ENCODE peak calls at places on chromosomes 4 and X, in six cellular contexts. One of them, this sample, is unnamed.

GRCh38 chrX:39777623-39778025 is 320.1 kb downstream of the BCOR start:
- DNase-seq in MM.1S: peak
- DNase-seq in NCI-H1417 treated with DMSO at 0.1 percent for 48 hours: no peak
- DNase-seq in choroid plexus epithelial cell: no peak
- DNase-seq in epithelial cell of esophagus: no peak
- DNase-seq in CD4-positive, alpha-beta T cell: no peak
- DNase-seq in this sample: no peak

GRCh38 chr4:150710770-150711375 is 128.9 kb downstream of the MAB21L2 start:
- DNase-seq in MM.1S: no peak
- DNase-seq in NCI-H1417 treated with DMSO at 0.1 percent for 48 hours: no peak
- DNase-seq in choroid plexus epithelial cell: no peak
- DNase-seq in epithelial cell of esophagus: no peak
- DNase-seq in CD4-positive, alpha-beta T cell: no peak
- DNase-seq in this sample: no peak

GRCh38 chrX:53071604-53072417 is 10.4 kb upstream of the TSPYL2 start:
- DNase-seq in MM.1S: peak
- DNase-seq in NCI-H1417 treated with DMSO at 0.1 percent for 48 hours: peak
- DNase-seq in choroid plexus epithelial cell: peak
- DNase-seq in epithelial cell of esophagus: peak
- DNase-seq in CD4-positive, alpha-beta T cell: peak
- DNase-seq in this sample: peak

GRCh38 chr4:103091601-103092223 is 7.9 kb downstream of the BDH2 start:
- DNase-seq in MM.1S: peak
- DNase-seq in NCI-H1417 treated with DMSO at 0.1 percent for 48 hours: peak
- DNase-seq in choroid plexus epithelial cell: peak
- DNase-seq in epithelial cell of esophagus: peak
- DNase-seq in CD4-positive, alpha-beta T cell: no peak
- DNase-seq in this sample: peak

GRCh38 chrX:144768540-144768939 is 478.8 kb upstream of the SPANXN1 start:
- DNase-seq in MM.1S: peak
- DNase-seq in NCI-H1417 treated with DMSO at 0.1 percent for 48 hours: no peak
- DNase-seq in choroid plexus epithelial cell: no peak
- DNase-seq in epithelial cell of esophagus: no peak
- DNase-seq in CD4-positive, alpha-beta T cell: no peak
- DNase-seq in this sample: no peak

GRCh38 chrX:41116948-41117347 is 31.7 kb downstream of the USP9X start:
- DNase-seq in MM.1S: peak
- DNase-seq in NCI-H1417 treated with DMSO at 0.1 percent for 48 hours: no peak
- DNase-seq in choroid plexus epithelial cell: peak
- DNase-seq in epithelial cell of esophagus: peak
- DNase-seq in CD4-positive, alpha-beta T cell: no peak
- DNase-seq in this sample: no peak

GRCh38 chrX:40175416-40176255 is 77.9 kb upstream of the BCOR start:
- DNase-seq in MM.1S: peak
- DNase-seq in NCI-H1417 treated with DMSO at 0.1 percent for 48 hours: peak
- DNase-seq in choroid plexus epithelial cell: peak
- DNase-seq in epithelial cell of esophagus: peak
- DNase-seq in CD4-positive, alpha-beta T cell: peak
- DNase-seq in this sample: peak

GRCh38 chr4:5865896-5866599 is 26.8 kb downstream of the CRMP1 start:
- DNase-seq in MM.1S: peak
- DNase-seq in NCI-H1417 treated with DMSO at 0.1 percent for 48 hours: no peak
- DNase-seq in choroid plexus epithelial cell: no peak
- DNase-seq in epithelial cell of esophagus: no peak
- DNase-seq in CD4-positive, alpha-beta T cell: no peak
- DNase-seq in this sample: peak

GRCh38 chr4:22238742-22239141 is 277.1 kb downstream of the ADGRA3 start:
- DNase-seq in MM.1S: no peak
- DNase-seq in NCI-H1417 treated with DMSO at 0.1 percent for 48 hours: no peak
- DNase-seq in choroid plexus epithelial cell: no peak
- DNase-seq in epithelial cell of esophagus: peak
- DNase-seq in CD4-positive, alpha-beta T cell: no peak
- DNase-seq in this sample: no peak

GRCh38 chr4:73870778-73871177 is 1.6 kb downstream of the CXCL1 start:
- DNase-seq in MM.1S: no peak
- DNase-seq in NCI-H1417 treated with DMSO at 0.1 percent for 48 hours: no peak
- DNase-seq in choroid plexus epithelial cell: peak
- DNase-seq in epithelial cell of esophagus: peak
- DNase-seq in CD4-positive, alpha-beta T cell: no peak
- DNase-seq in this sample: no peak

GRCh38 chr4:89001647-89002518 is 55.1 kb downstream of the FAM13A start:
- DNase-seq in MM.1S: no peak
- DNase-seq in NCI-H1417 treated with DMSO at 0.1 percent for 48 hours: peak
- DNase-seq in choroid plexus epithelial cell: no peak
- DNase-seq in epithelial cell of esophagus: peak
- DNase-seq in CD4-positive, alpha-beta T cell: no peak
- DNase-seq in this sample: no peak

GRCh38 chr4:175703956-175704600 is 108.0 kb downstream of the GPM6A start:
- DNase-seq in MM.1S: no peak
- DNase-seq in NCI-H1417 treated with DMSO at 0.1 percent for 48 hours: no peak
- DNase-seq in choroid plexus epithelial cell: no peak
- DNase-seq in epithelial cell of esophagus: no peak
- DNase-seq in CD4-positive, alpha-beta T cell: no peak
- DNase-seq in this sample: no peak

GRCh38 chr4:155705664-155706063 is 39.0 kb downstream of the GUCY1A1 start:
- DNase-seq in MM.1S: no peak
- DNase-seq in NCI-H1417 treated with DMSO at 0.1 percent for 48 hours: no peak
- DNase-seq in choroid plexus epithelial cell: peak
- DNase-seq in epithelial cell of esophagus: no peak
- DNase-seq in CD4-positive, alpha-beta T cell: no peak
- DNase-seq in this sample: peak

GRCh38 chr4:1154523-1155182 is 17.7 kb downstream of the SPON2 start:
- DNase-seq in MM.1S: no peak
- DNase-seq in NCI-H1417 treated with DMSO at 0.1 percent for 48 hours: no peak
- DNase-seq in choroid plexus epithelial cell: no peak
- DNase-seq in epithelial cell of esophagus: no peak
- DNase-seq in CD4-positive, alpha-beta T cell: no peak
- DNase-seq in this sample: no peak

GRCh38 chrX:68682790-68683189 is 35.3 kb downstream of the STARD8 start:
- DNase-seq in MM.1S: no peak
- DNase-seq in NCI-H1417 treated with DMSO at 0.1 percent for 48 hours: no peak
- DNase-seq in choroid plexus epithelial cell: no peak
- DNase-seq in epithelial cell of esophagus: no peak
- DNase-seq in CD4-positive, alpha-beta T cell: no peak
- DNase-seq in this sample: no peak

GRCh38 chr4:6471303-6472007 is 959 bp downstream of the PPP2R2C start:
- DNase-seq in MM.1S: no peak
- DNase-seq in NCI-H1417 treated with DMSO at 0.1 percent for 48 hours: no peak
- DNase-seq in choroid plexus epithelial cell: no peak
- DNase-seq in epithelial cell of esophagus: no peak
- DNase-seq in CD4-positive, alpha-beta T cell: no peak
- DNase-seq in this sample: peak

GRCh38 chr4:31189938-31190337 is 469.8 kb downstream of the PCDH7 start:
- DNase-seq in MM.1S: no peak
- DNase-seq in NCI-H1417 treated with DMSO at 0.1 percent for 48 hours: no peak
- DNase-seq in choroid plexus epithelial cell: no peak
- DNase-seq in epithelial cell of esophagus: no peak
- DNase-seq in CD4-positive, alpha-beta T cell: no peak
- DNase-seq in this sample: no peak

GRCh38 chrX:72478853-72479252 is 93.8 kb downstream of the HDAC8 start:
- DNase-seq in MM.1S: no peak
- DNase-seq in NCI-H1417 treated with DMSO at 0.1 percent for 48 hours: no peak
- DNase-seq in choroid plexus epithelial cell: no peak
- DNase-seq in epithelial cell of esophagus: no peak
- DNase-seq in CD4-positive, alpha-beta T cell: no peak
- DNase-seq in this sample: no peak

GRCh38 chr4:19386786-19387185 is 864.9 kb upstream of the SLIT2 start:
- DNase-seq in MM.1S: no peak
- DNase-seq in NCI-H1417 treated with DMSO at 0.1 percent for 48 hours: no peak
- DNase-seq in choroid plexus epithelial cell: peak
- DNase-seq in epithelial cell of esophagus: no peak
- DNase-seq in CD4-positive, alpha-beta T cell: no peak
- DNase-seq in this sample: peak

GRCh38 chr4:89379541-89380035 is 72.0 kb upstream of the GPRIN3 start:
- DNase-seq in MM.1S: no peak
- DNase-seq in NCI-H1417 treated with DMSO at 0.1 percent for 48 hours: no peak
- DNase-seq in choroid plexus epithelial cell: no peak
- DNase-seq in epithelial cell of esophagus: no peak
- DNase-seq in CD4-positive, alpha-beta T cell: no peak
- DNase-seq in this sample: no peak

GRCh38 chrX:40150503-40150902 is 52.7 kb upstream of the BCOR start:
- DNase-seq in MM.1S: no peak
- DNase-seq in NCI-H1417 treated with DMSO at 0.1 percent for 48 hours: no peak
- DNase-seq in choroid plexus epithelial cell: no peak
- DNase-seq in epithelial cell of esophagus: no peak
- DNase-seq in CD4-positive, alpha-beta T cell: no peak
- DNase-seq in this sample: no peak

GRCh38 chr4:71864380-71864779 is 80.5 kb upstream of the GC start:
- DNase-seq in MM.1S: no peak
- DNase-seq in NCI-H1417 treated with DMSO at 0.1 percent for 48 hours: no peak
- DNase-seq in choroid plexus epithelial cell: no peak
- DNase-seq in epithelial cell of esophagus: no peak
- DNase-seq in CD4-positive, alpha-beta T cell: no peak
- DNase-seq in this sample: no peak

GRCh38 chr4:42278709-42279324 is 118.5 kb upstream of the SHISA3 start:
- DNase-seq in MM.1S: no peak
- DNase-seq in NCI-H1417 treated with DMSO at 0.1 percent for 48 hours: no peak
- DNase-seq in choroid plexus epithelial cell: no peak
- DNase-seq in epithelial cell of esophagus: no peak
- DNase-seq in CD4-positive, alpha-beta T cell: no peak
- DNase-seq in this sample: no peak

GRCh38 chr4:128461300-128462103 is 173.9 kb upstream of the PGRMC2 start:
- DNase-seq in MM.1S: no peak
- DNase-seq in NCI-H1417 treated with DMSO at 0.1 percent for 48 hours: no peak
- DNase-seq in choroid plexus epithelial cell: peak
- DNase-seq in epithelial cell of esophagus: peak
- DNase-seq in CD4-positive, alpha-beta T cell: no peak
- DNase-seq in this sample: peak

GRCh38 chr4:101019941-101020401 is 327.4 kb downstream of the PPP3CA start:
- DNase-seq in MM.1S: peak
- DNase-seq in NCI-H1417 treated with DMSO at 0.1 percent for 48 hours: no peak
- DNase-seq in choroid plexus epithelial cell: peak
- DNase-seq in epithelial cell of esophagus: peak
- DNase-seq in CD4-positive, alpha-beta T cell: no peak
- DNase-seq in this sample: no peak

GRCh38 chrX:30900227-30900626 is 11.2 kb upstream of the TAB3 start:
- DNase-seq in MM.1S: no peak
- DNase-seq in NCI-H1417 treated with DMSO at 0.1 percent for 48 hours: no peak
- DNase-seq in choroid plexus epithelial cell: no peak
- DNase-seq in epithelial cell of esophagus: peak
- DNase-seq in CD4-positive, alpha-beta T cell: no peak
- DNase-seq in this sample: peak

GRCh38 chr4:73864365-73864764 is 4.8 kb upstream of the CXCL1 start:
- DNase-seq in MM.1S: peak
- DNase-seq in NCI-H1417 treated with DMSO at 0.1 percent for 48 hours: no peak
- DNase-seq in choroid plexus epithelial cell: peak
- DNase-seq in epithelial cell of esophagus: peak
- DNase-seq in CD4-positive, alpha-beta T cell: no peak
- DNase-seq in this sample: peak

GRCh38 chr4:109199585-109199984 is 102.9 kb downstream of the COL25A1 start:
- DNase-seq in MM.1S: no peak
- DNase-seq in NCI-H1417 treated with DMSO at 0.1 percent for 48 hours: no peak
- DNase-seq in choroid plexus epithelial cell: no peak
- DNase-seq in epithelial cell of esophagus: no peak
- DNase-seq in CD4-positive, alpha-beta T cell: no peak
- DNase-seq in this sample: no peak

This sample was measured in astrocyte of the hippocampus.